ENCODE peak calls at places on chromosomes 4 and X, in six cellular contexts. E is lower leg skin, B is AG04450, Q is heart left ventricle, T is GM12864, Y is mesothelial cell of epicardium. G is an unnamed sample.

GRCh38 chr4:147526272-147526654 is 45.4 kb downstream of the EDNRA start:
- DNase-seq in E (no peak), B (no peak), Q (peak; percentile 49), T (no peak), Y (no peak), G (no peak)

GRCh38 chrX:38649227-38649626 is 87.9 kb downstream of the TSPAN7 start:
- DNase-seq in E (no peak), B (no peak), Q (no peak), T (no peak), Y (no peak), G (no peak)

GRCh38 chr4:146654976-146655761 is 16.5 kb downstream of the POU4F2 start:
- DNase-seq in E (no peak), B (no peak), Q (no peak), T (no peak), Y (peak; percentile 59), G (no peak)

GRCh38 chr4:2408976-2409375 is 9.5 kb downstream of the ZFYVE28 start:
- DNase-seq in E (no peak), B (no peak), Q (no peak), T (no peak), Y (no peak), G (no peak)

GRCh38 chr4:17092990-17093880 is 194.8 kb upstream of the LDB2 start:
- DNase-seq in E (no peak), B (no peak), Q (no peak), T (peak; percentile 42), Y (no peak), G (no peak)

GRCh38 chr4:84750956-84751275 is 168.0 kb downstream of the CDS1 start:
- DNase-seq in E (no peak), B (no peak), Q (no peak), T (no peak), Y (no peak), G (no peak)

GRCh38 chr4:113059783-113060182 is 10.3 kb downstream of the ANK2 start:
- DNase-seq in E (no peak), B (no peak), Q (no peak), T (no peak), Y (no peak), G (no peak)

GRCh38 chrX:13463608-13464007 is 105.8 kb upstream of the EGFL6 start:
- DNase-seq in E (no peak), B (peak; percentile 90), Q (peak; percentile 52), T (no peak), Y (no peak), G (no peak)

GRCh38 chr4:3387943-3388348 is 53.8 kb upstream of the HGFAC start:
- DNase-seq in E (peak; percentile 96), B (no peak), Q (peak; percentile 91), T (no peak), Y (no peak), G (no peak)

GRCh38 chrX:10156199-10157031 is at the start of gene CLCN4:
- DNase-seq in E (no peak), B (no peak), Q (peak; percentile 76), T (no peak), Y (no peak), G (no peak)

GRCh38 chrX:109854096-109854495 is 121.0 kb upstream of the ACSL4 start:
- DNase-seq in E (no peak), B (no peak), Q (no peak), T (no peak), Y (no peak), G (no peak)

GRCh38 chr4:99090511-99090910 is 1.9 kb upstream of the ADH5 start:
- DNase-seq in E (no peak), B (no peak), Q (no peak), T (no peak), Y (no peak), G (no peak)

GRCh38 chr4:54840430-54840829 is 182.7 kb downstream of the KIT start:
- DNase-seq in E (no peak), B (no peak), Q (no peak), T (no peak), Y (no peak), G (no peak)

GRCh38 chr4:159048166-159048886 is 54.6 kb upstream of the RAPGEF2 start:
- DNase-seq in E (peak; percentile 87), B (peak; percentile 43), Q (peak; percentile 74), T (no peak), Y (peak; percentile 56), G (no peak)

GRCh38 chr4:169342906-169343560 is 72.3 kb upstream of the SH3RF1 start:
- DNase-seq in E (no peak), B (no peak), Q (no peak), T (no peak), Y (no peak), G (no peak)

GRCh38 chrX:69238153-69238959 is 73.1 kb upstream of the PJA1 start:
- DNase-seq in E (peak; percentile 76), B (no peak), Q (no peak), T (no peak), Y (no peak), G (no peak)

GRCh38 chr4:98289375-98289774 is 28.2 kb downstream of the RAP1GDS1 start:
- DNase-seq in E (no peak), B (no peak), Q (no peak), T (peak; percentile 8), Y (no peak), G (no peak)

GRCh38 chrX:119429471-119429870 is 30.3 kb downstream of the SLC25A43 start:
- DNase-seq in E (peak; percentile 4), B (no peak), Q (no peak), T (no peak), Y (no peak), G (no peak)

GRCh38 chrX:44544036-44544435 is 1.4 kb upstream of the FUNDC1 start:
- DNase-seq in E (no peak), B (no peak), Q (no peak), T (no peak), Y (no peak), G (no peak)

GRCh38 chrX:16869393-16870094 is 618 bp downstream of the RBBP7 start:
- DNase-seq in E (no peak), B (no peak), Q (peak; percentile 35), T (no peak), Y (peak; percentile 73), G (peak; percentile 56)

GRCh38 chrX:15497865-15498264 is 2.7 kb upstream of the BMX start:
- DNase-seq in E (no peak), B (no peak), Q (peak; percentile 34), T (no peak), Y (peak; percentile 71), G (peak; percentile 23)

GRCh38 chrX:133973704-133974103 is 11.7 kb downstream of the GPC3 start:
- DNase-seq in E (no peak), B (no peak), Q (no peak), T (no peak), Y (no peak), G (no peak)

GRCh38 chrX:21683910-21684309 is 25.8 kb upstream of the KLHL34 start:
- DNase-seq in E (no peak), B (peak; percentile 21), Q (no peak), T (no peak), Y (no peak), G (no peak)

GRCh38 chrX:40086569-40087335 is 11.0 kb downstream of the BCOR start:
- DNase-seq in E (no peak), B (peak; percentile 47), Q (no peak), T (no peak), Y (no peak), G (no peak)

GRCh38 chr4:175070444-175070843 is 152.3 kb downstream of the ADAM29 start:
- DNase-seq in E (no peak), B (no peak), Q (no peak), T (no peak), Y (no peak), G (no peak)

GRCh38 chr4:174086829-174087799 is 196.4 kb downstream of the FBXO8 start:
- DNase-seq in E (no peak), B (no peak), Q (no peak), T (no peak), Y (no peak), G (no peak)

GRCh38 chrX:97294016-97294415 is 410.3 kb downstream of the RPA4 start:
- DNase-seq in E (no peak), B (no peak), Q (no peak), T (no peak), Y (no peak), G (no peak)

GRCh38 chr4:18869166-18869565 is 847.6 kb upstream of the LCORL start:
- DNase-seq in E (no peak), B (no peak), Q (no peak), T (no peak), Y (no peak), G (no peak)
- TF ChIP-seq CTCF in E (no peak), B (no peak), Q (no peak), T (no peak), Y (no peak), G (no peak)

DNA sequence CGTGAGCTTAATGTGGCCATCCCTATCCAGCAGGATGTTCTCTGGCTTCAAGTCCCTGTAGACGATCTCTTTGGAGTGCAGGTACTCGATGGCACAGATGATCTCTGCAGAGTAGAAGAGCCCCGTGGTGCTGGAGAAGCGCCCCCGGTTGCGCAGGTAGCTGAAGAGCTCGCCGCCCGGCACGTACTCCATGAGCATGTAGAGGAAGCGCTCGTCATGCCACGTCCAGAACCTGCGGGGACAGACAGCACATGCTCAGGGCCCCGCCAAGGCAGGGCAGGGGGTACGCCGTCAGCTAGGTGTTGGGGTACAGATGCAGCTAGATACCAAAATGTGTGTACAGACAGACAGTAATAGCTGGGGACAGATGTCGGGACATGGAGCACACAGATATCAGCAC is 58.3 kb downstream of the PRKX start:
- DNase-seq in E (peak; percentile 76), B (no peak), Q (no peak), T (no peak), Y (no peak), G (no peak)
- TF ChIP-seq CTCF in E (no peak), B (no peak), Q (no peak), T (no peak), Y (no peak), G (no peak)

DNA sequence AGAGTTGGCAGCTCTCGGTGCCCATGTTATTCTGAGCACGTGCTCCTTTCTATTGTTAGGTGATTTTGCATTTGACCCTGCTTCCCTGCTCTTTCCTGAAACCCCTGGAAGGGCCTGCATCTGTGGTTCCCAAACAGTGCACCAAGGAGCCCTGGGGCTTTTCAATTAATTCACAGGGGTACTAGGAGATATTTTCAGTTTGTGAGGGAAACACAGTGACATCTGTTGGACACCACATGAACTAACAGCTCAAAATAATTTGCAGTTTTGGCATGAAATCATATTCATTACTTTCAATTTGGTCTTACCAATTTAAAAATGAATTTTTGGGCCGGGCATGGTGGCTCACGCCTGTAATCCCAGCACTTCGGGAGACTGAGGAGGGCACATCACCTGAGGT is 156.6 kb downstream of the GATB start:
- DNase-seq in E (no peak), B (no peak), Q (no peak), T (no peak), Y (no peak), G (no peak)
- TF ChIP-seq CTCF in E (no peak), B (peak; percentile 63), Q (no peak), T (peak; percentile 41), Y (peak; percentile 52), G (no peak)

DNA sequence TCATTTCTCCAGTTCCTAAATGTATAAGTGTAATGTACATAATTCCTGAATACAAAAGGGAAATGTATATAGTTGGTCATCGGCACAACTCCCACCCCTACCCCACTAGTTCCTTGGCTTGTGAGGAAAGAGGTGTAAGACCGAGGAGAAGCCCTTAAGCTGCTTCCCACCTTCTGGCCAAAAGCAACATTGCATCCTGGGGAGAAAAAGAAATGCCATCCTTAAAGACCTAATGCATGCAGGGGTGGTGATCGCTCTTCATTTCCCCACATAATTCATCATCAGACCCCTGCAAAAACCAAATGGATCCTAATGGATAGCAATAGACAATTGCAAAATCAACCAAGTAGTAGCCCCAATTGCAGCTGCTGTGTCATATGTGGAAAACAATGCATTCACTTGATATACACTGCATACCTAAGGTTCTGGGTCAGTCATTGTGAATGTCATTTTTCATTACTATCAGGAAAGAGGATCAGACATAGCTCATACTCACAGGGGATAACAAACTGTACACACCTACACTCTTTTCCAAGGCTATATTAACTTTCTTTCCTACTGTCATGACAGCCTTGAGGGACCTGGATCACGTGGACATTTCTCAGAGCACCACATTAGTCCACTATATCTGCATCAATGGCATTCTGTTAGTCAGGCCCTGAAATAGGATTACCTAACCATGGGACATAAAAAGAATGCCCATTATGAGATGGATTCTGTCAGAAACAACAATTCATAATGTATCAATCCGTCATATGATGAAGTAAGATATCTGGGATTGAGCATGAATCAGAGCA is 31.7 kb upstream of the NFXL1 start:
- DNase-seq in E (no peak), B (no peak), Q (no peak), T (no peak), Y (no peak), G (no peak)
- TF ChIP-seq CTCF in E (no peak), B (peak; percentile 16), Q (no peak), T (peak; percentile 42), Y (no peak), G (no peak)